ENCODE peak calls at places on chromosomes 2 and 18, in five cellular contexts. S is mucosa of descending colon; N is ascending aorta; C is activated naive CD8-positive, alpha-beta T cell treated with anti-CD3 and anti-CD28 coated beads, Interleukin-2, amount 50 U/mL, for 24 hours; Y is body of pancreas. R is an unnamed sample.

GRCh38 chr2:69171070-69171811 is 158.3 kb downstream of the ANTXR1 start:
- DNase-seq in S (no peak), N (no peak), Y (no peak), C (no peak), R (no peak)

GRCh38 chr2:201261471-201261870 is 1.1 kb downstream of the CASP8 start:
- DNase-seq in N (no peak), S (peak), C (peak), Y (no peak), R (no peak)

GRCh38 chr2:73293534-73294171 is at the start of gene EGR4:
- DNase-seq in N (peak), S (peak), Y (peak), C (peak), R (peak)

GRCh38 chr18:48649231-48649630 is 110.4 kb downstream of the CTIF start:
- DNase-seq in C (no peak), Y (no peak), N (peak), S (no peak), R (no peak)

GRCh38 chr2:203648273-203648672 is 58.2 kb upstream of the CD28 start:
- DNase-seq in S (no peak), Y (no peak), N (no peak), C (no peak), R (no peak)

GRCh38 chr2:96143231-96143847 is 1.9 kb downstream of the DUSP2 start:
- DNase-seq in N (no peak), C (no peak), Y (no peak), S (no peak), R (no peak)

GRCh38 chr2:47236503-47237215 is 81.6 kb upstream of the STPG4 start:
- DNase-seq in Y (no peak), S (no peak), N (no peak), C (no peak), R (no peak)

GRCh38 chr18:35682282-35682867 is 100.8 kb downstream of the GALNT1 start:
- DNase-seq in Y (no peak), C (no peak), S (no peak), N (no peak), R (no peak)

GRCh38 chr18:75320506-75320905 is 107.0 kb downstream of the SMIM21 start:
- DNase-seq in C (no peak), N (no peak), Y (no peak), S (no peak), R (no peak)

GRCh38 chr2:238449909-238450417 is 23.2 kb downstream of the ASB1 start:
- DNase-seq in N (no peak), S (peak), C (no peak), Y (peak), R (no peak)

GRCh38 chr2:119647440-119648169 is 31.4 kb upstream of the TMEM177 start:
- DNase-seq in Y (no peak), S (no peak), C (no peak), N (peak), R (no peak)

GRCh38 chr2:119283873-119284331 is 60.3 kb downstream of the STEAP3 start:
- DNase-seq in S (peak), N (peak), C (no peak), Y (no peak), R (no peak)

GRCh38 chr18:57542801-57543427 is 43.6 kb downstream of the FECH start:
- DNase-seq in Y (no peak), C (no peak), N (no peak), S (no peak), R (no peak)

GRCh38 chr2:85924522-85924921 is 35.7 kb upstream of the ST3GAL5 start:
- DNase-seq in S (no peak), N (no peak), Y (no peak), C (no peak), R (no peak)

GRCh38 chr2:32418777-32419176 is 62.0 kb downstream of the BIRC6 start:
- DNase-seq in Y (no peak), N (no peak), C (no peak), S (no peak), R (no peak)

GRCh38 chr2:234412726-234413125 is 84.2 kb downstream of the ARL4C start:
- DNase-seq in C (no peak), S (no peak), N (no peak), Y (no peak), R (no peak)

GRCh38 chr2:226902041-226902972 is 66.5 kb downstream of the RHBDD1 start:
- DNase-seq in Y (no peak), N (no peak), S (no peak), C (no peak), R (no peak)

GRCh38 chr2:182496596-182496995 is 69.8 kb upstream of the PDE1A start:
- DNase-seq in C (no peak), N (no peak), S (no peak), Y (no peak), R (no peak)

GRCh38 chr2:226728996-226729395 is 70.6 kb downstream of the IRS1 start:
- DNase-seq in N (no peak), C (no peak), Y (no peak), S (no peak), R (no peak)

GRCh38 chr2:178258916-178259315 is 64.6 kb downstream of the OSBPL6 start:
- DNase-seq in C (no peak), S (no peak), N (no peak), Y (no peak), R (no peak)

GRCh38 chr2:88545118-88545517 is 82.1 kb downstream of the EIF2AK3 start:
- DNase-seq in S (no peak), C (no peak), N (no peak), Y (no peak), R (no peak)

GRCh38 chr2:240999001-240999791 is 778 bp downstream of the SNED1 start:
- DNase-seq in C (no peak), S (peak), N (peak), Y (peak), R (peak)

GRCh38 chr18:5052491-5052890 is 144.6 kb downstream of the AKAIN1 start:
- DNase-seq in N (no peak), Y (no peak), C (no peak), S (no peak), R (no peak)

GRCh38 chr2:138744709-138745108 is 35.5 kb downstream of the NXPH2 start:
- DNase-seq in C (no peak), S (no peak), N (no peak), Y (no peak), R (no peak)

GRCh38 chr2:197931661-197932312 is 127.4 kb downstream of the PLCL1 start:
- DNase-seq in S (no peak), N (no peak), C (no peak), Y (no peak), R (no peak)

GRCh38 chr2:14903709-14904374 is 271.3 kb downstream of the LRATD1 start:
- DNase-seq in S (peak), Y (peak), N (no peak), C (peak), R (peak)

GRCh38 chr2:128786800-128787478 is 468.3 kb upstream of the HS6ST1 start:
- DNase-seq in C (no peak), Y (no peak), N (no peak), S (no peak), R (peak)

GRCh38 chr2:48322251-48322650 is 207.7 kb upstream of the STON1 start:
- DNase-seq in N (no peak), C (no peak), S (no peak), Y (no peak), R (no peak)

GRCh38 chr2:70696142-70696541 is 71.9 kb downstream of the ADD2 start:
- DNase-seq in N (peak), Y (no peak), S (no peak), C (no peak), R (no peak)

GRCh38 chr2:79447462-79447861 is 65.4 kb upstream of the CTNNA2 start:
- DNase-seq in Y (no peak), S (no peak), C (no peak), N (no peak), R (no peak)

GRCh38 chr2:106546376-106546990 is 59.3 kb downstream of the CD8B2 start:
- DNase-seq in N (no peak), S (no peak), C (no peak), Y (no peak), R (no peak)

GRCh38 chr18:34493566-34494358 is 216.3 kb upstream of the DTNA start:
- DNase-seq in N (peak), Y (peak), C (peak), S (peak), R (peak)

GRCh38 chr18:64110692-64111480 is 38.0 kb downstream of the LINC00305 start:
- DNase-seq in S (no peak), Y (no peak), N (no peak), C (no peak), R (no peak)

R was measured in endothelial cell.